ENCODE peak calls at places on chromosomes 11 and 22, in six cellular contexts. V is fibroblast of lung, E is astrocyte of the spinal cord, N is kidney, I is astrocyte of the cerebellum, D is esophagus muscularis mucosa. Q is an unnamed sample.

GRCh38 chr11:45270946-45271345 is 15.2 kb downstream of the SYT13 start:
- DNase-seq in V (no peak), E (no peak), N (no peak), I (no peak), D (no peak), Q (no peak)

GRCh38 chr11:73939096-73939495 is 11.7 kb upstream of the DNAJB13 start:
- DNase-seq in V (peak; percentile 30), E (peak; percentile 7), N (no peak), I (no peak), D (no peak), Q (no peak)

GRCh38 chr11:123559418-123559817 is 95.0 kb downstream of the SCN3B start:
- DNase-seq in V (peak; percentile 20), E (peak; percentile 36), N (no peak), I (no peak), D (no peak), Q (peak; percentile 59)

GRCh38 chr11:100730266-100730665 is 43.2 kb downstream of the ARHGAP42 start:
- DNase-seq in V (peak; percentile 39), E (no peak), N (no peak), I (no peak), D (no peak), Q (peak; percentile 41)

GRCh38 chr22:17098379-17098819 is 13.6 kb downstream of the IL17RA start:
- DNase-seq in V (no peak), E (no peak), N (no peak), I (no peak), D (no peak), Q (no peak)

GRCh38 chr22:50146440-50147228 is 23.9 kb upstream of the PANX2 start:
- DNase-seq in V (peak; percentile 58), E (peak; percentile 53), N (peak; percentile 83), I (peak; percentile 39), D (no peak), Q (peak; percentile 88)

GRCh38 chr22:28369849-28370248 is 309.8 kb downstream of the TTC28 start:
- DNase-seq in V (no peak), E (no peak), N (no peak), I (no peak), D (no peak), Q (no peak)

GRCh38 chr11:124174001-124174400 is 9.1 kb upstream of the OR10D3 start:
- DNase-seq in V (peak; percentile 76), E (peak; percentile 84), N (no peak), I (peak; percentile 81), D (no peak), Q (peak; percentile 92)

GRCh38 chr22:50545522-50546325 is at the start of gene KLHDC7B:
- DNase-seq in V (no peak), E (no peak), N (no peak), I (no peak), D (no peak), Q (peak; percentile 58)

GRCh38 chr11:61756452-61757212 is 4.2 kb downstream of the MYRF start:
- DNase-seq in V (peak; percentile 46), E (peak; percentile 39), N (no peak), I (no peak), D (no peak), Q (peak; percentile 64)

GRCh38 chr22:42310301-42310981 is 40.0 kb upstream of the TCF20 start:
- DNase-seq in V (no peak), E (no peak), N (no peak), I (no peak), D (no peak), Q (no peak)

GRCh38 chr11:104033134-104033533 is 3.3 kb upstream of the DDI1 start:
- DNase-seq in V (peak; percentile 81), E (peak; percentile 63), N (no peak), I (peak; percentile 62), D (no peak), Q (peak; percentile 97)

DNA sequence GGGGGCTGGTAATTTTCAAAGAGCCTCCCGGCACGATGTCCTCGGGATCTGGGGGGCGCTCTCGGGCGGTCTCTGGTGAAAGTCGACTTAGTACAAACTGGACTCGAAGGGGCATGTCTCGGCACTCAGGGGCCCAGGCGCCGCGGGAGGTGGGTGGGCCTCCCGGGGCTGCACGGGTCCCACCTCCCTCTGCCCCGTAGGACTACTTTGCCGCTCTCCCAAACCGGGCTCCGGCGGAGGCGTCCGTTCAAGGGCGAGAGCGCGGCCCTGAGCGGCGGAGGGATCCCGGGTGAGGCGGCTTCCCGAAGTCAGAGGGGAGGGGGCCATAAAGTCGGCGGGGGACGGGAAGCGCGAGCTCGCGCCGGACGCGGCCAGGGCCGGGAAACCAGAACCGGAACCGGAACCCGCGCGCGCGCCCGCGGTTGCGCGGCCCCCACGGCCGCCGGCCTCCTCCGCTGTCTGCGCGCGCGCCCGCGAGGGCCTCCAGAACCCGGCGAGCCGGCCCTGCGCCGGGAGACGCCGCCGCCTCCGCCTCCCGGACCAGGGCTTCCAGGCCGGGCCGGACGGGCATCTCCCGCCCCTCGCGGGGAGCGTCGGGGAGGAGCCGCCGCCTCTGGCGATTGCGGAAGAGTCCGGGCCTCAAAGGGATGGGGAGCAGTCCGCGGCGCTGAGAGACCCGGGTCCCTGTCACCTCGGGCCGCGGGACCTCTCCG is at the start of gene ARHGEF12:
- DNase-seq in V (peak; percentile 99), E (peak; percentile 99), N (peak; percentile 98), I (peak; percentile 92), D (peak; percentile 97), Q (peak; percentile 99)
- TF ChIP-seq CTCF in V (peak; percentile 29), E (peak; percentile 52), N (peak; percentile 10), I (peak; percentile 56), D (peak; percentile 27), Q (peak; percentile 55)

DNA sequence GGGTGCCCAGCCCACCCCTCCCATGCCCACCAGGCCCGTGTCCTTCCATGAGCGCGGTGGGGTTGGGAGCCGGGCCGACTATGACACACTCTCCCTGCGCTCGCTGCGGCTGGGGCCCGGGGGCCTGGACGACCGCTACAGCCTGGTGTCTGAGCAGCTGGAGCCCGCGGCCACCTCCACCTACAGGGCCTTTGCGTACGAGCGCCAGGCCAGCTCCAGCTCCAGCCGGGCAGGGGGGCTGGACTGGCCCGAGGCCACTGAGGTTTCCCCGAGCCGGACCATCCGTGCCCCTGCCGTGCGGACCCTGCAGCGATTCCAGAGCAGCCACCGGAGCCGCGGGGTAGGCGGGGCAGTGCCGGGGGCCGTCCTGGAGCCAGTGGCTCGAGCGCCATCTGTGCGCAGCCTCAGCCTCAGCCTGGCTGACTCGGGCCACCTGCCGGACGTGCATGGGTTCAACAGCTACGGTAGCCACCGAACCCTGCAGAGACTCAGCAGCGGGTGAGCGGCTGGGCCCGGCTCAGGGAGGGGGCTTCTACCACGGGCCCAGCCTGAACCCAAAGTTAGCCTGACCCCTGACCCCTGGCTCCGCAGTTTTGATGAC is 3.0 kb downstream of the PKP3 start:
- DNase-seq in V (peak; percentile 71), E (peak; percentile 66), N (peak; percentile 90), I (peak; percentile 26), D (no peak), Q (peak; percentile 70)
- H3K4me3 ChIP-seq in V (peak overlapping the region; percentile 43), E (peak overlapping the region; percentile 28), N (no peak overlapping the region), I (peak overlapping the region; percentile 32), D (peak overlapping the region; percentile 45), Q (peak overlapping the region; percentile 53)

DNA sequence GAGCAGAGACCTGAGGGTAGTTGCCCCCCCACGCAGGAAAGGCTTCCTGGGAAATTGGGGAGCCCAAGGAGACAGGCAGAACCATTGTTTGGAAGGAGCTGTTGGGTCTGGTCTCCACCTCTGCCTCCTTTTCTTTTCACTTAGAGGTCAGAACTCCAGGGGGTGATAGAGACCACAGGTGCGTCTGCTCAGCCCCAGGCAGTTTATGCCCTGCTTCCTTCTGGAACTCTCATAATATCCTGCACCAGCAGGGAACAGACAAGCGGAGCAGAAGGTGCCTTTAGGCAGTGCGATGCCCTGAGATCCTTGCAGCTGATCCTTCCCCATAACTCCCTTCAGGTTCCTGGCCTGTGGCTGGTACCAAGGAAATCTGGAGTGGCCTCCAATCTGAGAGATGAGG is 120.2 kb downstream of the NECTIN1 start:
- DNase-seq in V (no peak), E (no peak), N (no peak), I (no peak), D (no peak), Q (no peak)
- TF ChIP-seq CTCF in V (no peak), E (no peak), N (no peak), I (no peak), D (no peak), Q (no peak)

GRCh38 chr22:23044570-23044969 is 25.7 kb upstream of the GNAZ start:
- DNase-seq in V (no peak), E (no peak), N (no peak), I (no peak), D (peak; percentile 74), Q (no peak)

GRCh38 chr22:23042179-23042578 is 28.1 kb upstream of the GNAZ start:
- DNase-seq in V (no peak), E (no peak), N (no peak), I (no peak), D (no peak), Q (no peak)

GRCh38 chr22:23045461-23045860 is 24.9 kb upstream of the GNAZ start:
- DNase-seq in V (no peak), E (no peak), N (no peak), I (no peak), D (no peak), Q (no peak)

GRCh38 chr22:23047742-23048141 is 22.6 kb upstream of the GNAZ start:
- DNase-seq in V (no peak), E (no peak), N (peak; percentile 45), I (no peak), D (peak; percentile 47), Q (no peak)

GRCh38 chr22:23047265-23047664 is 23.1 kb upstream of the GNAZ start:
- DNase-seq in V (no peak), E (no peak), N (peak; percentile 51), I (no peak), D (peak; percentile 26), Q (no peak)
- H3K4me3 ChIP-seq in V (no peak overlapping the region), E (no peak overlapping the region), N (no peak overlapping the region), I (no peak overlapping the region), D (no peak overlapping the region), Q (no peak overlapping the region)

DNA sequence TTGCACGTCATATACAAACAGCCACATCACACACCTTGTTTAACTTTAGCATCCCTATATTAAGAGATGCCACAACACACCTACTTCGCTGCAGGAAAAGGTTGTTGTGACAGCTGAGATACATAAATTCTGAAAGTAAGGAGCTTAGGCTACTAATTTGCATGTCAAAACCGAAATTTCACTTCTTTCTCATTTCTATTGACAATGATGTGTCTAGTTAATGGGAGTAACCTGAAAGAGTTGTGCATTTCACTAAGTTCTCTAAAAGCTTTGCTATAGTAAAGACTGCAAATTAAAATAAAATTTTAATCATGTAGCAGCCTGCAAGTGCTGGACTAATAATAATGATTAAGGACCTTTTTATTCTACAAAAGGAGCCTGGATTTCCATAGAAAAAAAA is 1116.5 kb downstream of the JRKL start:
- DNase-seq in V (no peak), E (no peak), N (no peak), I (no peak), D (no peak), Q (no peak)
- TF ChIP-seq CTCF in V (no peak), E (no peak), N (no peak), I (no peak), D (no peak), Q (no peak)

DNA sequence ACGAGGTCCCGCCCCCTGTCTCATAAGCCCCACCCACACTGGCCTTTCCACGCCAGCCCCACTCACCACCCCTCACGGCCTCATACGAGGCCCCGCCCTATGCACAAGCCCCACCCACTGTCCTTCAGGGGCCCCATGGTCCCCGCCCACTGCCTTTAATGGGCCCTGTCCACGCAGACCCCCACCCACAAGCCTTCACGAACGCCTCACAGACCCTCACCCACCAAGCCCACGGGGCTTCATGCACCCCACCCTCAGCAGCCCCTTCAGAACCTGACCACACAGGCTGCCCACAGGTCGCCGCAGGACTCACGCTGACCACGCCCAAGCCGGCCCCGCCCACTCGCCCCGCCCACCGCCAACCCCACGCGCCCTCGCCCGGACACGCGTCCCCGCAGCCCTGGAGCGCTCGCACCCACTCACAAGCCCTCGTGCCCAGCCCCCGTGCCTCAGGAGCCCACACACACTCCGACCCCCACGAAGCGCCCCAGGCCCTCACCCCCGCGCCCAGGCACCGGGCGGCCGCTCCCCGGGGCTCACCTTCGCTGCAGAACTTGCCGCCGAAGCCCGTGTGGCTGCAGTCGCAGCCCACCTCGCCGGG is 10.5 kb downstream of the NRXN2 start:
- DNase-seq in V (no peak), E (no peak), N (no peak), I (no peak), D (no peak), Q (no peak)
- H3K4me3 ChIP-seq in V (no peak overlapping the region), E (no peak overlapping the region), N (no peak overlapping the region), I (no peak overlapping the region), D (no peak overlapping the region), Q (no peak overlapping the region)